ENCODE peak calls at places on chromosome 18, in five cellular contexts. K is right lobe of liver, H is left ventricle myocardium inferior, M is GM23248, Y is OCI-LY7. D is an unnamed sample.
A peak's percentile ranks its signal among the peaks of the same experiment; 100 is the strongest.

GRCh38 chr18:36340232-36340631 is 42.7 kb downstream of the FHOD3 start:
- DNase-seq in K (no peak), H (no peak), M (no peak), Y (no peak), D (no peak)

GRCh38 chr18:31061945-31062344 is 19.4 kb upstream of the DSC3 start:
- DNase-seq in K (no peak), H (no peak), M (no peak), Y (no peak), D (no peak)

GRCh38 chr18:32930695-32931301 is 158.0 kb upstream of the KLHL14 start:
- DNase-seq in K (no peak), H (no peak), M (peak; percentile 78), Y (peak; percentile 71), D (peak; percentile 55)

GRCh38 chr18:35324926-35325655 is 19.1 kb downstream of the ZNF24 start:
- DNase-seq in K (no peak), H (no peak), M (peak; percentile 17), Y (no peak), D (peak; percentile 23)

GRCh38 chr18:13240060-13240725 is 21.6 kb downstream of the LDLRAD4 start:
- DNase-seq in K (no peak), H (no peak), M (no peak), Y (no peak), D (no peak)

GRCh38 chr18:46320928-46321855 is 217.0 kb downstream of the HAUS1 start:
- DNase-seq in K (no peak), H (no peak), M (peak; percentile 70), Y (no peak), D (peak; percentile 36)

GRCh38 chr18:3671181-3671580 is 221.2 kb downstream of the TGIF1 start:
- DNase-seq in K (no peak), H (no peak), M (no peak), Y (no peak), D (no peak)

GRCh38 chr18:78902795-78903435 is 76.7 kb upstream of the SALL3 start:
- DNase-seq in K (no peak), H (no peak), M (no peak), Y (no peak), D (no peak)

GRCh38 chr18:37393945-37394609 is 171.5 kb downstream of the CELF4 start:
- DNase-seq in K (peak; percentile 62), H (peak; percentile 83), M (peak; percentile 91), Y (no peak), D (peak; percentile 93)

GRCh38 chr18:36536426-36536825 is 238.9 kb downstream of the FHOD3 start:
- DNase-seq in K (no peak), H (no peak), M (no peak), Y (no peak), D (no peak)

GRCh38 chr18:9653390-9653789 is 39.0 kb upstream of the PPP4R1 start:
- DNase-seq in K (peak; percentile 78), H (peak; percentile 36), M (peak; percentile 29), Y (no peak), D (peak; percentile 41)
- H3K4me1 ChIP-seq in K (no peaks in the 10 kb centered on the region), H (no peaks in the 10 kb centered on the region), M (no peaks in the 10 kb centered on the region), Y (no peaks in the 10 kb centered on the region), D (no peaks in the 10 kb centered on the region)

DNA sequence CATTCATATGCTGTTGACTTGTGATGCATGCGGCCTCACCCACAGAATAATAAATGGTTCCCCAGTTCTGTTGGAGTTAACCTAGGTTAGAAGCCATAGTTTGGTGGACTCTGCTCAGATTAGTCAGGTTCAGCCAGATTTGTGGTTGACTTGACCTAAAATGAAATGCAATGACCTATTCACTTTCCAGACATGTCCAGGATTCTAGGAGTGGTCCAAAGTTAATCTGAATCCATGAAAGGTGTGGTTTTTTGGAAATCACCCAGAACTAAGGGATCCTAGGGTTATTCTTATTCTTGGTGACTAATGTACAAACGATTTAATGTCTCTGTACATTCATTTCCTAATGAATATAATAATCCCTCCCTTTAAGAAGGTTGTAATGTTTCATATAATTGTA is 88.9 kb upstream of the RBBP8 start:
- DNase-seq in K (no peak), H (no peak), M (peak; percentile 29), Y (no peak), D (no peak)
- H3K4me1 ChIP-seq in K (no peaks in the 10 kb centered on the region), H (peaks cover 3% of the 10 kb centered on the region), M (peaks cover 68% of the 10 kb centered on the region), Y (no peaks in the 10 kb centered on the region), D (peaks cover 38% of the 10 kb centered on the region)

GRCh38 chr18:58865009-58865345 is 300 bp downstream of the ZNF532 start:
- DNase-seq in K (no peak), H (no peak), M (no peak), Y (no peak), D (no peak)

GRCh38 chr18:58865714-58866113 is 1.0 kb downstream of the ZNF532 start:
- DNase-seq in K (no peak), H (no peak), M (peak; percentile 54), Y (no peak), D (peak; percentile 34)

GRCh38 chr18:58868440-58868839 is 3.8 kb downstream of the ZNF532 start:
- DNase-seq in K (no peak), H (no peak), M (no peak), Y (no peak), D (no peak)

GRCh38 chr18:58867281-58867961 is 2.7 kb downstream of the ZNF532 start:
- DNase-seq in K (no peak), H (no peak), M (peak; percentile 45), Y (no peak), D (peak; percentile 15)

GRCh38 chr18:58866261-58867232 is 1.9 kb downstream of the ZNF532 start:
- DNase-seq in K (no peak), H (no peak), M (no peak), Y (no peak), D (peak; percentile 15)
- H3K4me1 ChIP-seq in K (no peaks in the 10 kb centered on the region), H (peaks cover 82% of the 10 kb centered on the region), M (peaks cover 56% of the 10 kb centered on the region), Y (peaks cover 30% of the 10 kb centered on the region), D (peaks cover 31% of the 10 kb centered on the region)

DNA sequence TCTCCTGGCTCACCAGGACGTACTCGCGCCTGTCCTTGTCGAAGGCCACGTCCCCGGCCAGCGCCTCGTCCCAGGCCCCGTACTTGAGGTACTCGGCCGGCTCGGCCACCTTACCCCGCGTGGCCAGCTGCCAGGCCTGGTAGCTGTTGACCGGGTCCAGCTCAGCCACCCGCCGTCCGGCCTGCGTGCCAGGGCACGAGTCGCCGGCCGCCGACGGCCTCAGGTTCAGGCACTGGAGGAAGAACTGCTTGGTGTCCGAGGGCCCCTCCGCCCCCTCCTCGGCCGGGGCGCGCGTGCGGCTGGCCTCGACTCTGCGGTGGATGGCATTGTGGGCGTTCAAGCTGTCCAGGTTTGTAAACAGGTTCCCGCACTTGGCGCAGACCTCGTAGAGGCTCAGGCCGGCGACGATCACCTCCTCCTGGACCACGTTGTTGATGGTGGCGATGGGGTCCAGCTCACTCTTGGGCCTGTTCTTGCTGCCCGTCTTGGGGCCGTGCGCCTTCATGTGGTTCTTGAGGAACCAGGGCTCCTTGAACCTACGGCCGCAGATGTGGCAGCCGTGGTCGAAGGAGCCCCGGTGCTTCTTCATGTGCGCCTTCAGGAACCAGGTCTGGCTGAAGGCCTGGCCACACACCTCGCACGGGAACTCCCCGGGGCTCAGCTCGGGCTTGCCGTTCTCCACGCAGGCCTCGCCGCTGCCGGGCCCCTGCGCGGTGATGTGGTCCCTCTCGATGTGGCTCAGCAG is 53.2 kb downstream of the ZNF516 start:
- DNase-seq in K (no peak), H (no peak), M (no peak), Y (no peak), D (no peak)
- H3K4me1 ChIP-seq in K (no peaks in the 10 kb centered on the region), H (peaks cover 35% of the 10 kb centered on the region), M (peaks cover 29% of the 10 kb centered on the region), Y (no peaks in the 10 kb centered on the region), D (peaks cover 54% of the 10 kb centered on the region)

GRCh38 chr18:57243624-57244179 is 96.8 kb downstream of the BOD1L2 start:
- DNase-seq in K (no peak), H (no peak), M (no peak), Y (no peak), D (no peak)
- H3K4me1 ChIP-seq in K (no peaks in the 10 kb centered on the region), H (no peaks in the 10 kb centered on the region), M (no peaks in the 10 kb centered on the region), Y (no peaks in the 10 kb centered on the region), D (peaks cover 5% of the 10 kb centered on the region)

DNA sequence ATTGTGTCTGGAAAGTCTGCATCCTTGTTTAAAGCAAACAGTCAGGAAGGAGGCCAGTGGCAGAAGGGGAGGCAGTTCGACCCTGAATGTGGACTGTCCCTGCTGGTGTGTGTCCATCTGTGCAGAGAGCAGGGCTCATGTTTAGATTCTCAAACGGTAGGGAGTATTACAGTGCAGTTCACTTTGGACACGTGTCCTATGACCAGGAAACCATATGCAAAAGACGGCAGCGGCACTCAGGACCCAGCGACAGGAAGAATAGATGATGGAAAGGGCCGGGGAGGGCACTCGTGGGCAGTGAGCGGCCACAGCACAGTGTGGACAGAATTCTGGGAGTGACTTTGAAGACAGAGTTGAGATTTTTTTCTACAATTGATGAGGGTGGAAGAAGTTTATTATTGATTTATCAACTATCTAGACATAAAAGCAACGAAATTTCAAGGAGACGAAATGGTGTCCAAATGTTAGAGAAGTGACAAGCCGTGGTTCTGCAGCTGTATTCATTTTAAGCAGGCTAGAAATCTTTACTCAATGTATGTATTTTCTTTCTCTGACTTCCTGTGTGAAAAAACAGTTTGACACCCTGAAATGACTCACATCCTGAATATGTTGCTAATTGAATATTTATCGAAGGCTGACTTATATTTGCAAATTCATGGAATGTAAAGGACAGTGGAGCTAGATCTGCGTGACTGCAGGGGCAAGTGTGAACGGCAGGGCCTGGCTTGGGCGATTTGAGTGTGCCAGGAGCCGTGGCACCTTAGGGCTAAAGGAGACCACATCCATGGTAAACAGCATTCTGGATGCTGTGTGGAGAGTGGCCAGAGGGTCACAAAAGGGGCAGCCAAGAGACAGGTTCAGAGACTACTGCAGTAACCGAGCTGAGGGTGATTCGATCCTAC is 214.2 kb downstream of the PTGR3 start:
- DNase-seq in K (no peak), H (no peak), M (peak; percentile 28), Y (no peak), D (no peak)
- H3K4me1 ChIP-seq in K (no peaks in the 10 kb centered on the region), H (peaks cover 13% of the 10 kb centered on the region), M (peaks cover 12% of the 10 kb centered on the region), Y (peaks cover 3% of the 10 kb centered on the region), D (no peaks in the 10 kb centered on the region)

GRCh38 chr18:44842588-44843412 is 162.1 kb downstream of the SETBP1 start:
- DNase-seq in K (no peak), H (no peak), M (no peak), Y (no peak), D (no peak)

GRCh38 chr18:44841221-44841620 is 160.5 kb downstream of the SETBP1 start:
- DNase-seq in K (no peak), H (no peak), M (no peak), Y (no peak), D (no peak)

GRCh38 chr18:44839239-44839666 is 158.6 kb downstream of the SETBP1 start:
- DNase-seq in K (peak; percentile 74), H (peak; percentile 71), M (peak; percentile 69), Y (no peak), D (peak; percentile 32)

GRCh38 chr18:44841769-44842587 is 161.3 kb downstream of the SETBP1 start:
- DNase-seq in K (no peak), H (no peak), M (no peak), Y (peak; percentile 4), D (no peak)

DNA sequence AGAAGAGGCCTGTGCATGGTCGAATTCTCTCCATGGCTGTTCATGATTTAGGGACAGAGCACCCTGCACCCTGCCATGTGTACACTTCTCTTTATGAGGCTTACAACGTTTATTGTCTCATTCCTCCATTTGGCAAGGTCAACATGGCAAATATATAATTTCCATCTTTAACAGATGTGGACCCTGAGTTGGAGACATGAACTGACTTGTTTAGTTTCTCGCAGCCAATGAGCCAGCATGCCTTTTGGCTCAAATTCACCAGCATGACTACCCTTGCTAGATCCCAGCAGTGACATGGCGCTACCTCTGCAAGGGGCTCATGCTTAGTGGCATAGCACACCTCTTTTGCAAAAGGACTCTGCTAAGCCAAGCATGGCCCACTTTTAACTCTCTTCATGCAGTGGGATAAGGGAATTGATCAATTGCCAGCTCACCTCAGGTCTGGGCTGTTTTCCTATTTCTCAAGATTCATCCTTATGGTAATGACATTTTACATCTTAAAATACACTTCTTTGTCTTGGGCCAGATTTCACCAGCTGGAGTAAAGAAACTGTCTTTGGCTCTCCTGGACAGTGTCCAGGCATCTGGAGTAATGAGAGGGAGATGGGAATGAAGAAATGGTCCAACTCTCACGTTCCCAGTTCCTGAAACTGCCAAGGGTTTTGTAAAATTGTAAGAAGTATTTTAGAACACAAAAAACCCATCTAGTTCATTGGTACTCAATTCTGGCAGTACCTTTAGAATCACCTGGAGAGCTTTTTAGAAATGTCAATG is 159.6 kb downstream of the SETBP1 start:
- DNase-seq in K (no peak), H (no peak), M (no peak), Y (no peak), D (no peak)
- H3K4me1 ChIP-seq in K (no peaks in the 10 kb centered on the region), H (peaks cover 49% of the 10 kb centered on the region), M (peaks cover 7% of the 10 kb centered on the region), Y (peaks cover 8% of the 10 kb centered on the region), D (peaks cover 15% of the 10 kb centered on the region)